ENCODE peak calls at places on chromosome 15, in eight cellular contexts. Z, L, E, C, V, X, U and I are unnamed samples.

GRCh38 chr15:57675481-57676181 is 30.9 kb upstream of the POLR2M start:
- DNase-seq in L (no peak), C (no peak), V (no peak), Z (no peak), X (no peak), U (no peak), E (no peak), I (no peak)

GRCh38 chr15:69289312-69290146 is 9.2 kb upstream of the PAQR5 start:
- DNase-seq in C (no peak), V (no peak), Z (no peak), E (no peak), L (peak; percentile 25), X (no peak), U (no peak), I (peak; percentile 44)

GRCh38 chr15:47951761-47952160 is 169.0 kb upstream of the SLC24A5 start:
- DNase-seq in E (no peak), U (no peak), L (no peak), X (no peak), V (no peak), Z (no peak), C (no peak), I (no peak)

GRCh38 chr15:93800805-93801204 is 430.6 kb upstream of the MCTP2 start:
- DNase-seq in L (peak; percentile 46), V (no peak), E (no peak), X (no peak), C (no peak), U (no peak), Z (no peak), I (no peak)

GRCh38 chr15:28096411-28096719 is 2.8 kb downstream of the OCA2 start:
- DNase-seq in Z (no peak), C (no peak), U (no peak), X (no peak), E (no peak), L (no peak), V (no peak), I (no peak)

GRCh38 chr15:45583731-45584639 is 3.2 kb upstream of the BLOC1S6 start:
- DNase-seq in L (peak; percentile 65), X (no peak), E (no peak), C (no peak), U (no peak), V (no peak), Z (no peak), I (no peak)

GRCh38 chr15:87940763-87941162 is 315.8 kb downstream of the NTRK3 start:
- DNase-seq in X (no peak), L (no peak), U (no peak), V (no peak), Z (no peak), C (no peak), E (no peak), I (no peak)

GRCh38 chr15:56307180-56307579 is 58.0 kb upstream of the TEX9 start:
- DNase-seq in X (peak; percentile 79), C (no peak), V (no peak), U (no peak), Z (no peak), L (no peak), E (no peak), I (no peak)

GRCh38 chr15:52021128-52021671 is 2.2 kb downstream of the MAPK6 start:
- DNase-seq in Z (no peak), U (peak; percentile 94), V (peak; percentile 62), X (no peak), L (peak; percentile 80), C (peak; percentile 67), E (peak; percentile 23), I (peak; percentile 62)

GRCh38 chr15:81820236-81820635 is 225.6 kb downstream of the MEX3B start:
- DNase-seq in Z (no peak), V (no peak), X (no peak), C (no peak), E (no peak), U (no peak), L (no peak), I (no peak)